ENCODE peak calls at places on chromosomes 4 and X, in five cellular contexts. K is A549, N is SK-N-SH, W is adrenal gland, V is uterus. P is an unnamed sample.
A peak's percentile ranks its signal among the peaks of the same experiment; 100 is the strongest.

GRCh38 chr4:70336043-70336442 is 1.3 kb downstream of the CABS1 start:
- DNase-seq in N (no peak), W (no peak), K (no peak), V (no peak), P (no peak)

GRCh38 chrX:2397648-2398340 is 103.0 kb downstream of the DHRSX start:
- DNase-seq in V (no peak), K (no peak), W (no peak), N (no peak), P (no peak)

GRCh38 chr4:144591401-144591800 is 54.6 kb upstream of the HHIP start:
- DNase-seq in W (no peak), V (no peak), N (no peak), K (no peak), P (no peak)

GRCh38 chrX:104370089-104370488 is 115.4 kb upstream of the ESX1 start:
- DNase-seq in N (peak; percentile 4), K (peak; percentile 5), V (no peak), W (no peak), P (no peak)

GRCh38 chrX:39629001-39629400 is 468.8 kb downstream of the BCOR start:
- DNase-seq in V (no peak), N (no peak), K (no peak), W (no peak), P (no peak)

GRCh38 chrX:19794690-19795089 is 92.7 kb downstream of the SH3KBP1 start:
- DNase-seq in K (no peak), V (no peak), N (no peak), W (no peak), P (no peak)

GRCh38 chr4:136097676-136098075 is 1434.6 kb downstream of the PCDH18 start:
- DNase-seq in K (no peak), N (no peak), W (no peak), V (no peak), P (no peak)

GRCh38 chr4:99136329-99136728 is 7.8 kb downstream of the ADH4 start:
- DNase-seq in V (no peak), W (no peak), K (no peak), N (no peak), P (no peak)

DNA sequence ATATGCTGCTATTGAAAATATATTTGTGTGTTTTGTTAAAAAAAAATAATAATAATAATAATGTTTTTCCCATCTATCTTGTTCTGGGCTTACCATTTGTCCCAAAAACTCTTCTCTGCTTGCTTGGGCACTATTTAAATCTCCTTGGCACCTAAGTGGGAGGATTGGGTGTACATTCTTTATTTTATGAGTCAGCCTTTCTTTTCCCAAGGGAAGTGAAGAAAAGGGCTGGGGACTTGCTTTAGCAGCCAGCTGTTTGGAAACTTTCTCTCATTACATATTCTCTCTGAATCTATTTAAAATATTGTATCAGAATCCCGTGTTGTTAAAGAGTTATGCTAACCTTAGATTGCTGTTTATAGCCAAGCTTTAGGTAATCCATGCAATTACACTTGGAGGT is 2332.4 kb downstream of the ARAP2 start:
- DNase-seq in V (no peak), N (no peak), K (no peak), W (no peak), P (no peak)
- H3K9me3 ChIP-seq in V (no peaks in the 10 kb centered on the region), N (peaks cover 5% of the 10 kb centered on the region), K (peaks cover 4% of the 10 kb centered on the region), W (no peaks in the 10 kb centered on the region), P (peaks cover 36% of the 10 kb centered on the region)

GRCh38 chr4:253936-254756 is 51.1 kb downstream of the ZNF732 start:
- DNase-seq in W (no peak), N (no peak), K (no peak), V (no peak), P (no peak)
- H3K9me3 ChIP-seq in W (peaks cover 18% of the 10 kb centered on the region), N (peaks cover 38% of the 10 kb centered on the region), K (peaks cover 21% of the 10 kb centered on the region), V (no peaks in the 10 kb centered on the region), P (peaks cover 100% of the 10 kb centered on the region)

DNA sequence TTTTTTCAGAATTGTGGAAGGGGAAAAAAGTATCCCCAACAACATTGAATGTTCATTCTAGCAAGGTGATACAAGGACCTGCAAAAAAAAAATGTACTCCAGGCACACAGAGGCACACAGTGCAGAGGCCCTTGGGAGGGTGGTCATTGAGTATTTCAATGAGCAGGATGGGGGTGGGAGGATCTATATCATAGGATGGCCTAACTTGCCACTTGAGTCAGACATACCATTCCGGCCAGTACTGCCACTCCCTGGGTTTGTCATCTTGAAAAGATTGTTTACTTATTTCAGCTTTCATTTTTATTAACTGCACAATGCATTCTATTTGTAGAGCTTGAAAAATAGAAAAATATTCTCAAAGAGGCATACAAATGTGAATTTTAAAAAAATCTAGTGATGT is 18.7 kb downstream of the ZNF595 start:
- DNase-seq in K (no peak), W (no peak), V (no peak), N (no peak), P (no peak)
- H3K9me3 ChIP-seq in K (peaks cover 53% of the 10 kb centered on the region), W (no peaks in the 10 kb centered on the region), V (no peaks in the 10 kb centered on the region), N (peaks cover 51% of the 10 kb centered on the region), P (peaks cover 84% of the 10 kb centered on the region)

GRCh38 chrX:42109428-42109827 is 186.1 kb upstream of the CASK start:
- DNase-seq in K (no peak), N (no peak), V (no peak), W (no peak), P (no peak)
- H3K9me3 ChIP-seq in K (no peaks in the 10 kb centered on the region), N (no peaks in the 10 kb centered on the region), V (no peaks in the 10 kb centered on the region), W (no peaks in the 10 kb centered on the region), P (no peaks in the 10 kb centered on the region)

DNA sequence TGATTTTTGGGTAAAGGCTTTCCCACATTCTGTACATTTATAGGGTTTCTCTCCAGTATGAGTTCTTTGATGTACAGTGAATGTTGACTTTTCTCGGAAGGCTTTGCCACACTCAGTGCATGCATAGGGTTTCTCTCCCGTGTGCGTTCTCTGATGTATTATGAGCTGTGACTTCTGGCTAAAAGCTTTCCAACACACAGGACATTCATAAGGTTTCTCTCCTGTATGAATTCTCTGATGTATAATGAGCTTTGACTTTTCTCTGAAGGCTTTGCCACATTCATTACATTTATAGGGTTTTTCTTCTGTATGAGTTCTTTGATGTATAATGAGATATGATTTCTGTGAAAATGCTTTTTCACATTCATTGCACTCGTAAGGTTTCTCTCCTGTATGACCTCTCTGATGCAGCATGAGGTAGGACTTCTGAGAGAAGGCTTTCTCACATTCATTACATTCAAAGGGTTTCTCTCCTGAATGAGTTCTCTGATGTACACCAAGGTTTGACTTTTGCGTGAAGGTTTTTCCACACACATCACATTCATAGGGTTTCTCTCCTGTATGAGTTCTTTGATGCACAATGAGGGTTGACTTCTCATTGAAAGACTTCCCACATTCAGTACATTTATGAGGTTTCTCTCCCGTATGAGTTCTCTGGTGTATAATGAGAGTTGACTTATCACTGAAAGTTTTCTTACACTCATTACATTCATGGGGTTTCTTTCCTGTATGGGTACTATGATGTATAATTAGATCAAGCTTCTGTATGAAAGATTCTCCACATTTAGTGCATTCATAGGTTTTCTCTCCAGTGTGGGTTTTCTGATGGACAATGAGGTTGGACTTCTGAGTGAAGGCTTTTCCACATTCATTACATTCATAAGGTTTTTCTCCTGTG is 27.3 kb downstream of the ZNF182 start:
- DNase-seq in K (no peak), V (no peak), N (no peak), W (no peak), P (no peak)
- H3K9me3 ChIP-seq in K (peaks cover 89% of the 10 kb centered on the region), V (no peaks in the 10 kb centered on the region), N (peaks cover 57% of the 10 kb centered on the region), W (no peaks in the 10 kb centered on the region), P (peaks cover 72% of the 10 kb centered on the region)

GRCh38 chr4:12110607-12111006 is 681.9 kb upstream of the HS3ST1 start:
- DNase-seq in W (no peak), K (no peak), N (no peak), V (no peak), P (no peak)

GRCh38 chr4:12118651-12119213 is 690.0 kb upstream of the HS3ST1 start:
- DNase-seq in V (no peak), N (no peak), K (no peak), W (peak; percentile 9), P (no peak)

GRCh38 chr4:12120968-12121367 is 692.3 kb upstream of the HS3ST1 start:
- DNase-seq in N (no peak), V (no peak), K (no peak), W (no peak), P (no peak)

GRCh38 chr4:12116009-12116542 is 687.4 kb upstream of the HS3ST1 start:
- DNase-seq in K (no peak), N (no peak), V (no peak), W (no peak), P (no peak)
- H3K9me3 ChIP-seq in K (no peaks in the 10 kb centered on the region), N (no peaks in the 10 kb centered on the region), V (no peaks in the 10 kb centered on the region), W (no peaks in the 10 kb centered on the region), P (peaks cover 41% of the 10 kb centered on the region)

DNA sequence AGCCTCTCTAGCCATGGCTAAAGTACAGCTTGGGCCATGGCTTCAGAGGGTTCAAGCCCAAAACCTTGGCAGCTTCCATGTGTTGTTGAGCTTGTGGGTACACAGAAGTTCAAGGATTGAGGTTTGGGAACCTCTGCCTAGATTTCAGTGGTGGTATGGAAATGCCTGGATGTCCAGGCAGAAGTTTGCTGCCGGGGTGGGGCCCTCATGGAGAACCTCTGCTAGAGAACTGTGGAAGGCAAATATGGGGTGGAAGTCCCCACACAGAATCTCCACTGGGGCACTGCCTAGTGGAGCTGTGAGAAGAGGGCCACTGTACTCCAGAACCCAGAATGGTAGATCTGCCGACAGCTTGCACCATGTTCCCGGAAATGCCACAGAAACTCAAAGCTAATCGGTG is 59.5 kb downstream of the NEXMIF start:
- DNase-seq in W (no peak), K (no peak), V (no peak), N (no peak), P (no peak)
- H3K9me3 ChIP-seq in W (no peaks in the 10 kb centered on the region), K (peaks cover 2% of the 10 kb centered on the region), V (no peaks in the 10 kb centered on the region), N (no peaks in the 10 kb centered on the region), P (peaks cover 32% of the 10 kb centered on the region)

GRCh38 chr4:147233-147632 is 22.9 kb downstream of the ZNF718 start:
- DNase-seq in W (no peak), N (no peak), V (no peak), K (no peak), P (no peak)
- H3K9me3 ChIP-seq in W (peaks cover 11% of the 10 kb centered on the region), N (peaks cover 16% of the 10 kb centered on the region), V (no peaks in the 10 kb centered on the region), K (peaks cover 45% of the 10 kb centered on the region), P (peaks cover 98% of the 10 kb centered on the region)

GRCh38 chrX:144612076-144612475 is 635.2 kb upstream of the SPANXN1 start:
- DNase-seq in N (no peak), W (no peak), V (no peak), K (no peak), P (no peak)
- H3K9me3 ChIP-seq in N (no peaks in the 10 kb centered on the region), W (no peaks in the 10 kb centered on the region), V (no peaks in the 10 kb centered on the region), K (no peaks in the 10 kb centered on the region), P (no peaks in the 10 kb centered on the region)

DNA sequence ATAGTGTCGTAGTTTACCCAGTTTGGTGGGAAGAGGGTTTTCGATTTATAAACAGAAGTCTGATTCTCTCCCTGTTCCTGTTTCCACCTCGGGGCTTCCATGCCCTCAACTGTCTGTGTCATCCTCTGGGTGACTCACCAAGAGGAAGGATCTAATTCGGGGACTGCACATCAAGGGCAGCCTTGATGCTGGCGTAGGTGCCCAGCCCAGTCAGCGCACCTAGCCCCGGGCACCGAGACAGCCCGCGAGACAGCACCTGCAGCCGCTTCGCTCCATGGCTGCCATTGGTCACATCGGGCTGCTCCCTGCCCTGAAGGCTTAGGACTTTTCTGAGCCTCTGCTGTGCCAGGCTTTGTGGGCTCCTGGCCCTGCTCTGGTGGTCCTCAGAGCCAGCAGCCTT is 7.8 kb downstream of the ABCD1 start:
- DNase-seq in N (no peak), V (no peak), W (peak; percentile 62), K (no peak), P (no peak)
- H3K9me3 ChIP-seq in N (no peaks in the 10 kb centered on the region), V (no peaks in the 10 kb centered on the region), W (no peaks in the 10 kb centered on the region), K (no peaks in the 10 kb centered on the region), P (no peaks in the 10 kb centered on the region)